ENCODE peak calls at places on chromosomes 4 and X, in five cellular contexts. W is amygdala; I is stimulated activated CD4-positive, alpha-beta T cell treated with anti-CD3 and anti-CD28 coated beads, Interleukin-1b, Interleukin-23, amount 100 ng/mL, for 1 hour; A is hypothalamus; N is neural crest cell. G is an unnamed sample.
A peak's percentile ranks its signal among the peaks of the same experiment; 100 is the strongest.

GRCh38 chr4:184845367-184846011 is 19.7 kb upstream of the ACSL1 start:
- DNase-seq in N (no peak), A (no peak), W (no peak), I (no peak), G (no peak)

GRCh38 chr4:65227628-65228027 is 442.7 kb downstream of the EPHA5 start:
- DNase-seq in I (no peak), A (no peak), W (no peak), N (no peak), G (no peak)

GRCh38 chr4:81256059-81256635 is 41.1 kb upstream of the PRKG2 start:
- DNase-seq in N (no peak), I (no peak), A (no peak), W (no peak), G (no peak)

GRCh38 chr4:55291227-55291629 is 54.8 kb upstream of the SRD5A3 start:
- DNase-seq in W (no peak), N (no peak), I (no peak), A (no peak), G (no peak)

GRCh38 chrX:153662266-153662665 is 11.3 kb downstream of the PNCK start:
- DNase-seq in A (no peak), I (peak; percentile 40), N (no peak), W (no peak), G (peak; percentile 15)

GRCh38 chrX:107119281-107119680 is 659 bp upstream of the RBM41 start:
- DNase-seq in W (no peak), N (no peak), I (no peak), A (no peak), G (no peak)

GRCh38 chrX:45775462-45775861 is 574.8 kb upstream of the DIPK2B start:
- DNase-seq in W (no peak), A (no peak), I (no peak), N (no peak), G (no peak)

GRCh38 chr4:118816538-118817177 is 19.3 kb downstream of the SEC24D start:
- DNase-seq in I (no peak), W (no peak), N (no peak), A (no peak), G (no peak)

GRCh38 chr4:32662803-32663202 is 1942.6 kb downstream of the PCDH7 start:
- DNase-seq in N (no peak), A (no peak), W (no peak), I (no peak), G (no peak)

GRCh38 chr4:70505152-70505748 is 13.1 kb upstream of the AMTN start:
- DNase-seq in A (peak; percentile 0), I (peak; percentile 14), W (peak; percentile 8), N (peak; percentile 68), G (peak; percentile 67)

GRCh38 chr4:139933541-139933940 is 220.4 kb downstream of the MAML3 start:
- DNase-seq in I (no peak), A (no peak), W (no peak), N (no peak), G (no peak)

GRCh38 chrX:129719931-129720520 is 18.8 kb upstream of the XPNPEP2 start:
- DNase-seq in A (no peak), I (no peak), W (no peak), N (no peak), G (no peak)

GRCh38 chrX:29295987-29296680 is 708.9 kb downstream of the IL1RAPL1 start:
- DNase-seq in W (no peak), N (no peak), A (no peak), I (no peak), G (no peak)

GRCh38 chrX:153379508-153379907 is 21.6 kb downstream of the PNMA6E start:
- DNase-seq in I (no peak), A (no peak), W (no peak), N (no peak), G (no peak)

GRCh38 chrX:141832247-141832646 is 5.9 kb upstream of the MAGEC3 start:
- DNase-seq in A (no peak), W (no peak), I (no peak), N (no peak), G (no peak)

GRCh38 chr4:129326810-129327209 is 230.9 kb downstream of the C4orf33 start:
- DNase-seq in I (no peak), A (no peak), W (no peak), N (no peak), G (no peak)

GRCh38 chr4:48727666-48728459 is 52.2 kb downstream of the FRYL start:
- DNase-seq in W (no peak), N (no peak), I (no peak), A (no peak), G (no peak)

GRCh38 chr4:166957451-166957850 is 276.8 kb downstream of the SPOCK3 start:
- DNase-seq in A (no peak), N (no peak), W (no peak), I (no peak), G (no peak)

GRCh38 chr4:90730752-90731151 is 603.6 kb downstream of the CCSER1 start:
- DNase-seq in N (no peak), A (no peak), I (no peak), W (no peak), G (no peak)

GRCh38 chr4:70712150-70712549 is 9.6 kb upstream of the RUFY3 start:
- DNase-seq in I (no peak), W (no peak), N (no peak), A (no peak), G (no peak)

GRCh38 chrX:38172596-38172995 is 48.1 kb downstream of the SRPX start:
- DNase-seq in N (no peak), I (no peak), W (no peak), A (no peak), G (no peak)

GRCh38 chr4:183618681-183619080 is 40.3 kb downstream of the RWDD4 start:
- DNase-seq in I (no peak), N (no peak), A (no peak), W (no peak), G (no peak)

GRCh38 chrX:130027569-130027968 is 45.1 kb downstream of the BCORL1 start:
- DNase-seq in I (no peak), N (no peak), W (no peak), A (no peak), G (no peak)

GRCh38 chrX:136872091-136872700 is 8.3 kb downstream of the RBMX start:
- DNase-seq in W (no peak), N (no peak), I (no peak), A (no peak), G (no peak)

GRCh38 chr4:148065069-148065468 is 333.2 kb downstream of the ARHGAP10 start:
- DNase-seq in W (no peak), N (no peak), I (no peak), A (no peak), G (no peak)

GRCh38 chr4:128682942-128683666 is 126.4 kb upstream of the JADE1 start:
- DNase-seq in A (no peak), N (no peak), W (no peak), I (no peak), G (no peak)

GRCh38 chrX:39541881-39542280 is 555.9 kb downstream of the BCOR start:
- DNase-seq in I (no peak), W (no peak), A (no peak), N (no peak), G (no peak)

GRCh38 chr4:123649644-123650356 is 253.2 kb downstream of the SPRY1 start:
- DNase-seq in I (no peak), A (no peak), N (no peak), W (no peak), G (no peak)

GRCh38 chrX:34734383-34734782 is 77.3 kb upstream of the TMEM47 start:
- DNase-seq in N (no peak), A (no peak), W (no peak), I (no peak), G (no peak)

GRCh38 chr4:182231503-182231902 is 11.7 kb upstream of the TENM3 start:
- DNase-seq in W (no peak), A (no peak), I (no peak), N (no peak), G (no peak)

GRCh38 chr4:147453561-147454141 is 27.2 kb upstream of the EDNRA start:
- DNase-seq in N (no peak), A (no peak), I (no peak), W (no peak), G (no peak)

GRCh38 chrX:97594825-97595224 is 711.1 kb downstream of the RPA4 start:
- DNase-seq in W (no peak), I (no peak), A (no peak), N (no peak), G (no peak)

GRCh38 chrX:16666541-16666940 is 16.6 kb downstream of the S100G start:
- DNase-seq in W (peak; percentile 1), A (no peak), N (no peak), I (no peak), G (peak; percentile 65)

GRCh38 chrX:94178145-94178790 is 504.3 kb downstream of the FAM133A start:
- DNase-seq in I (no peak), W (no peak), N (no peak), A (no peak), G (no peak)

GRCh38 chr4:173530326-173531062 is 465 bp upstream of the HAND2 start:
- DNase-seq in N (no peak), I (no peak), W (no peak), A (no peak), G (no peak)

GRCh38 chr4:149500806-149501205 is 314.8 kb downstream of the IQCM start:
- DNase-seq in W (no peak), A (no peak), N (no peak), I (no peak), G (no peak)

GRCh38 chr4:189912170-189912569 is 28.5 kb upstream of the FRG1 start:
- DNase-seq in A (no peak), I (no peak), W (no peak), N (no peak), G (no peak)

GRCh38 chr4:178086324-178086723 is 644.1 kb upstream of the AGA start:
- DNase-seq in I (no peak), W (no peak), N (no peak), A (no peak), G (no peak)

GRCh38 chr4:23202712-23203247 is 510.0 kb downstream of the GBA3 start:
- DNase-seq in N (no peak), I (no peak), A (no peak), W (no peak), G (no peak)

GRCh38 chr4:98491862-98492554 is 166.4 kb downstream of the TSPAN5 start:
- DNase-seq in N (no peak), I (no peak), A (peak; percentile 5), W (no peak), G (no peak)